ENCODE peak calls at places on chromosomes 1 and 21, in seven cellular contexts. Y, C, T, B, O, E and X are unnamed samples.

GRCh38 chr1:32743380-32744062 is 41.0 kb upstream of the SYNC start:
- DNase-seq in T (no peak), O (no peak), E (no peak), Y (peak; percentile 36), C (no peak), B (no peak), X (no peak)

GRCh38 chr1:53061859-53062714 is at the start of gene PODN:
- DNase-seq in C (no peak), Y (peak; percentile 75), B (peak; percentile 58), E (no peak), T (no peak), O (no peak), X (no peak)

GRCh38 chr1:223248787-223249175 is 105.7 kb upstream of the TLR5 start:
- DNase-seq in Y (no peak), E (no peak), T (no peak), C (no peak), O (no peak), B (no peak), X (no peak)

GRCh38 chr1:227900571-227901051 is 47.1 kb downstream of the WNT9A start:
- DNase-seq in B (no peak), E (no peak), O (peak; percentile 1), T (no peak), Y (no peak), C (no peak), X (no peak)

GRCh38 chr21:44344541-44345183 is 5.5 kb upstream of the CFAP410 start:
- DNase-seq in E (no peak), T (no peak), O (no peak), B (no peak), C (no peak), Y (no peak), X (no peak)

GRCh38 chr1:95311006-95311405 is 77.0 kb downstream of the RWDD3 start:
- DNase-seq in E (no peak), Y (no peak), C (no peak), B (no peak), T (no peak), O (no peak), X (no peak)

GRCh38 chr1:97364086-97364485 is 556.7 kb downstream of the DPYD start:
- DNase-seq in O (no peak), B (peak; percentile 45), T (no peak), Y (peak; percentile 72), E (peak; percentile 16), C (no peak), X (no peak)

GRCh38 chr1:207885129-207886032 is 25.5 kb downstream of the CD34 start:
- DNase-seq in T (peak; percentile 51), Y (peak; percentile 90), O (peak; percentile 57), B (peak; percentile 94), E (peak; percentile 72), C (peak; percentile 38), X (peak; percentile 76)

GRCh38 chr1:56295949-56296929 is 283.1 kb downstream of the PLPP3 start:
- DNase-seq in C (no peak), T (no peak), E (no peak), Y (no peak), O (no peak), B (no peak), X (no peak)

GRCh38 chr21:35614412-35614901 is 445.9 kb downstream of the SETD4 start:
- DNase-seq in T (no peak), C (no peak), E (no peak), Y (peak; percentile 66), O (no peak), B (peak; percentile 24), X (no peak)

GRCh38 chr1:227891223-227891954 is 56.3 kb downstream of the WNT9A start:
- DNase-seq in T (no peak), Y (no peak), E (no peak), O (no peak), B (no peak), C (no peak), X (no peak)

GRCh38 chr1:215002471-215002870 is 80.1 kb upstream of the KCNK2 start:
- DNase-seq in E (peak; percentile 96), C (no peak), O (no peak), T (no peak), B (peak; percentile 76), Y (peak; percentile 98), X (no peak)

GRCh38 chr1:183588827-183589226 is 1.4 kb downstream of the NCF2 start:
- DNase-seq in O (no peak), B (no peak), Y (no peak), T (no peak), C (no peak), E (no peak), X (peak; percentile 15)